ENCODE peak calls at places on chromosomes 2 and 18, in ten cellular contexts. H is prostate gland; S is effector memory CD4-positive, alpha-beta T cell; C is epithelial cell of esophagus; D is CD8-positive, alpha-beta T cell; N is hepatocyte; G is AG09309; W is endothelial cell of umbilical vein; Q is left ventricle myocardium inferior; J is adrenal gland. O is an unnamed sample.

GRCh38 chr2:127826047-127826446 is 15.1 kb upstream of the WDR33 start:
- DNase-seq in W (no peak), S (no peak), D (no peak), N (no peak), C (no peak), H (no peak), Q (no peak), J (no peak), G (no peak), O (no peak)

GRCh38 chr18:78683191-78684010 is 296.2 kb upstream of the SALL3 start:
- DNase-seq in C (no peak), Q (no peak), S (no peak), N (no peak), G (no peak), W (no peak), D (no peak), J (no peak), H (no peak), O (no peak)

GRCh38 chr2:144358979-144359541 is 160.9 kb downstream of the ZEB2 start:
- DNase-seq in H (no peak), S (no peak), Q (no peak), J (no peak), D (no peak), G (no peak), C (peak; percentile 61), N (no peak), W (peak; percentile 57), O (no peak)

GRCh38 chr2:162840598-162841246 is 2.2 kb upstream of the KCNH7 start:
- DNase-seq in D (no peak), C (peak; percentile 90), G (no peak), H (peak; percentile 19), W (peak; percentile 62), Q (no peak), J (peak; percentile 67), S (no peak), N (peak; percentile 90), O (no peak)

GRCh38 chr18:37452697-37453385 is 112.8 kb downstream of the CELF4 start:
- DNase-seq in C (no peak), H (peak; percentile 17), N (peak; percentile 71), W (no peak), D (no peak), G (no peak), Q (no peak), J (no peak), S (no peak), O (no peak)

GRCh38 chr2:101063753-101064502 is 61.8 kb downstream of the RPL31 start:
- DNase-seq in Q (no peak), G (peak; percentile 28), S (no peak), W (no peak), H (no peak), D (no peak), C (peak; percentile 41), J (no peak), N (no peak), O (no peak)

GRCh38 chr18:48168861-48169260 is 238.4 kb upstream of the SMAD2 start:
- DNase-seq in G (no peak), J (no peak), D (no peak), W (no peak), Q (no peak), S (no peak), H (no peak), N (no peak), C (no peak), O (no peak)

GRCh38 chr2:224334083-224334482 is 67.8 kb downstream of the FAM124B start:
- DNase-seq in Q (no peak), H (no peak), C (no peak), G (no peak), S (no peak), N (no peak), D (no peak), J (no peak), W (no peak), O (no peak)

GRCh38 chr2:190843874-190844699 is 36.5 kb upstream of the GLS start:
- DNase-seq in N (no peak), W (no peak), D (no peak), J (no peak), Q (no peak), S (no peak), G (no peak), C (peak; percentile 94), H (no peak), O (no peak)

GRCh38 chr2:234145511-234145910 is 95.0 kb downstream of the SPP2 start:
- DNase-seq in Q (no peak), W (no peak), N (no peak), H (no peak), S (no peak), D (no peak), J (no peak), G (no peak), C (no peak), O (no peak)

GRCh38 chr2:159903404-159904126 is 105.6 kb upstream of the CD302 start:
- DNase-seq in C (no peak), Q (no peak), N (no peak), J (peak; percentile 20), H (no peak), G (no peak), W (peak; percentile 77), S (peak; percentile 41), D (peak; percentile 66), O (peak; percentile 64)

GRCh38 chr2:17680119-17680518 is 73.5 kb downstream of the SMC6 start:
- DNase-seq in G (no peak), W (no peak), S (no peak), H (no peak), N (no peak), C (peak; percentile 41), J (no peak), Q (no peak), D (no peak), O (no peak)

GRCh38 chr18:37395138-37395537 is 170.5 kb downstream of the CELF4 start:
- DNase-seq in W (no peak), G (no peak), Q (no peak), D (no peak), C (no peak), J (no peak), N (no peak), H (no peak), S (no peak), O (no peak)

DNA sequence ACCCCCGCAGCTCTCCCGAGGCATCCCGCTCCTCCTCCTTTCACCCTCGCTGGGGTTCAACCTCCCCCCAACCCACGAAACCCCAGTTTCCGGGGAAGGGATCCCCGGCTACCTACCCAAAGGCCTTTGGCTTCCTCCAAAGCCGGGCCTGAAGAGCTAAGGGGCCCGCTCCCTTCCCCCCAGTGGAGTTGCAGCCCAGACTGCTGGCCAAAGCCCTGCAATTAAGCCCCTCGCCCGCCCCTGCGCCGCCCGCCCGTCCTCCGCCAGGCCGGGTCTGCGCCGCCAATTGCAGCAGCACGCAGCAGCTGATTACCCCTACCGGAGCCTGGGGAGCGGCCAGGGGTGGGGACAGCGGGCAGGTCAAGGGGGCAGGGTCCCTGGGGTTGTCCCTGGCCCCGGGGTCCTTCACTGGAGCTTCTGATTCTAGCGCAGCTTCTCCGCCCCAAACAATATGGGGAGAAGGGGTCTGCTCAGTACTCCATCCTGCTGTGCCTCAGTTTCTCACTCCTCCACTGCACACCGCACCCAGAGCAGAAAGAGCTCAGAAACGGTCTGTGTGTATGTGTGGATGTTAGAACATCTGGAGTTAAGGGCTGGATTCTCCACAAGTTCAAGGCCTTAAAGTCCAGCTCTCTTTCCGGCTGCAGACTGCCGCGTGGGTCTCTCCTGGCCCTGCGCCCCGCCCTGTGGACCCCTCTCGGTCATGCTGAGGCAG is 16.9 kb downstream of the WNT10A start:
- DNase-seq in H (no peak), C (no peak), J (no peak), Q (no peak), S (no peak), G (no peak), N (no peak), W (no peak), D (peak; percentile 41), O (no peak)
- H3K4me3 ChIP-seq in H (no peak overlapping the region), C (no peak overlapping the region), J (no peak overlapping the region), Q (peak overlapping the region; percentile 46), S (peak overlapping the region; percentile 53), G (no peak overlapping the region), N (no peak overlapping the region), W (no peak overlapping the region), D (peak overlapping the region; percentile 57), O (peak overlapping the region; percentile 55)

GRCh38 chr18:76467371-76468190 is 27.5 kb downstream of the ZNF516 start:
- DNase-seq in C (no peak), Q (no peak), S (no peak), D (no peak), W (no peak), N (no peak), H (no peak), J (no peak), G (no peak), O (peak; percentile 28)
- H3K4me3 ChIP-seq in C (no peak overlapping the region), Q (peak overlapping the region; percentile 34), S (no peak overlapping the region), D (peak overlapping the region; percentile 60), W (no peak overlapping the region), N (no peak overlapping the region), H (no peak overlapping the region), J (no peak overlapping the region), G (no peak overlapping the region), O (peak overlapping the region; percentile 1)

DNA sequence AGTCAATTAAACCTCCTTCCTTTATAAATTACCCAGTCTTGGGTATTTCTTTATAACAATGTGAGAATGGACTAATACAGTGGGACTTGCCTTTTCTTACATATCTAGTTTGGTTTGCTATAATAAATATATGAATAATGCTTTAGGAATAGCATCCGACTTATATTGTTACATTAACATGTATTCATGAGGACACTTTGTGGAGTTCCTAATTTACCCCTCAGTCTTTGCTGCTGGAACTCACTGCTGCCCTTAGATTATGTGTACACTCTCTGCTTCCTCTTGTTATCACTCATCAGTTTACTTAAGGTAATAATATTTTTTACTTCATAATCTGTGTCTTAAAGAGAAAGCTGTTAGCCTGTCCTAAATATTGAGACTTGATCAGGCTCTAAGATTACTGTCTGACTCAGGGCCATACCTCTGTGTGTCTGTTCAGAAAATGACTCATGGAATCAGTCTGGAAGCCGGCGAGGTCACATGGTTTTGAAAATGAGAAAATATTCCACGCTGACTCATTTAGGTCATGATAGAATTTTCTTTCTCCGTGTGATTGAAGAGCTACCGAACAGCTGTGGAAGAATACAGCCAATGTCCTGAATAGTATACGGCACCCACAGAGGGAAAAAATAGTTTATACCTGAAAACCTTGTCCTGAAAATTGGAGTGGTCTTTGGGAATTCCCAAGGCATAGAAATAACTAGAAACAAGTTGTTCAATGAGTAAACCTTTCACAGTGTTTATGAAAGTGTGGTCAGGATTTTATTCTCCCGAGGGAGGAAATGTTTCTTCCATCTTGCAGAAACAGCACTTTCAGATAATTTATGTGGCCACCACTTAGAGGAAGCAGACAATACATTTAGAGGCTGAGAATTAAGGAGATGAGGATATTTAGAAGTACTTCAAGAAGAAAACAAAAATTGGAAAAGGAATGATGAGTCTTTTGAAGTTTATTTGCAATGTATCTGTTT is 156.4 kb downstream of the DSEL start:
- DNase-seq in C (peak; percentile 93), D (no peak), G (peak; percentile 59), J (peak; percentile 77), H (no peak), Q (no peak), N (peak; percentile 81), W (peak; percentile 97), S (no peak), O (no peak)
- H3K4me3 ChIP-seq in C (no peak overlapping the region), D (no peak overlapping the region), G (peak overlapping the region; percentile 20), J (no peak overlapping the region), H (no peak overlapping the region), Q (peak overlapping the region; percentile 30), N (no peak overlapping the region), W (peak overlapping the region; percentile 21), S (no peak overlapping the region), O (no peak overlapping the region)

GRCh38 chr2:203936949-203937348 is 386 bp downstream of the ICOS start:
- DNase-seq in C (no peak), D (no peak), W (no peak), N (no peak), G (no peak), Q (no peak), S (no peak), J (no peak), H (no peak), O (no peak)
- H3K4me3 ChIP-seq in C (no peak overlapping the region), D (peak overlapping the region; percentile 64), W (no peak overlapping the region), N (no peak overlapping the region), G (no peak overlapping the region), Q (no peak overlapping the region), S (peak overlapping the region; percentile 64), J (no peak overlapping the region), H (no peak overlapping the region), O (peak overlapping the region; percentile 100)

O was measured in CD4-positive, CD25-positive, alpha-beta regulatory T cell.